ENCODE peak calls at places on chromosomes 5 and 9, in eight cellular contexts. W is HCT116, K is H1, O is kidney, F is A673, U is Caco-2, E is lower lobe of right lung, G is cardiac muscle cell. T is an unnamed sample. For H3K4me1, the result is how much of the 10 kb centered on the place peaks cover.

GRCh38 chr5:58012103-58012502 is 447.8 kb downstream of the PLK2 start:
- DNase-seq in W (no peak), K (no peak), O (no peak), F (no peak), U (no peak), E (no peak), G (no peak), T (no peak)

GRCh38 chr9:27817747-27818146 is 244.5 kb upstream of the C9orf72 start:
- DNase-seq in W (no peak), K (no peak), O (no peak), F (no peak), U (no peak), E (no peak), G (no peak), T (no peak)

GRCh38 chr5:176806137-176806536 is 4.2 kb upstream of the UNC5A start:
- DNase-seq in W (no peak), K (no peak), O (no peak), F (no peak), U (peak), E (no peak), G (peak), T (no peak)

GRCh38 chr5:158967566-158967965 is 132.2 kb downstream of the EBF1 start:
- DNase-seq in W (no peak), K (no peak), O (no peak), F (no peak), U (no peak), E (no peak), G (no peak), T (no peak)

GRCh38 chr5:120624021-120624563 is 160.0 kb downstream of the PRR16 start:
- DNase-seq in W (no peak), K (no peak), O (no peak), F (peak), U (no peak), E (no peak), G (no peak), T (no peak)

GRCh38 chr5:66796306-66797292 is 200.4 kb downstream of the MAST4 start:
- DNase-seq in W (no peak), K (no peak), O (no peak), F (peak), U (peak), E (no peak), G (no peak), T (no peak)

GRCh38 chr5:132481243-132482211 is 9.0 kb downstream of the IRF1 start:
- DNase-seq in W (no peak), K (no peak), O (no peak), F (no peak), U (no peak), E (no peak), G (no peak), T (no peak)

GRCh38 chr5:139693676-139694364 is 45.7 kb downstream of the CXXC5 start:
- DNase-seq in W (no peak), K (no peak), O (no peak), F (no peak), U (no peak), E (no peak), G (no peak), T (no peak)

GRCh38 chr9:98101868-98102273 is 17.2 kb downstream of the TRIM14 start:
- DNase-seq in W (no peak), K (no peak), O (peak), F (no peak), U (no peak), E (peak), G (no peak), T (no peak)

GRCh38 chr5:56357426-56357825 is 124.3 kb upstream of the ANKRD55 start:
- DNase-seq in W (no peak), K (no peak), O (no peak), F (no peak), U (peak), E (no peak), G (no peak), T (no peak)

GRCh38 chr5:35233121-35233520 is 2.8 kb upstream of the PRLR start:
- DNase-seq in W (no peak), K (no peak), O (no peak), F (no peak), U (no peak), E (no peak), G (peak), T (no peak)

GRCh38 chr5:137376127-137376526 is 123.0 kb downstream of the SPOCK1 start:
- DNase-seq in W (no peak), K (no peak), O (no peak), F (no peak), U (no peak), E (peak), G (peak), T (no peak)

GRCh38 chr9:34992376-34992951 is 2.9 kb downstream of the DNAJB5 start:
- DNase-seq in W (peak), K (no peak), O (peak), F (peak), U (no peak), E (no peak), G (no peak), T (peak)

GRCh38 chr5:82163459-82164108 is 114.6 kb downstream of the RPS23 start:
- DNase-seq in W (no peak), K (no peak), O (no peak), F (no peak), U (no peak), E (no peak), G (no peak), T (no peak)

GRCh38 chr9:131618071-131618479 is 72.8 kb downstream of the PRRT1B start:
- DNase-seq in W (no peak), K (no peak), O (no peak), F (peak), U (no peak), E (no peak), G (peak), T (peak)

GRCh38 chr9:137032893-137033292 is 1.0 kb upstream of the FUT7 start:
- DNase-seq in W (no peak), K (no peak), O (no peak), F (no peak), U (no peak), E (peak), G (no peak), T (peak)

GRCh38 chr5:133831506-133832224 is 136.8 kb downstream of the C5orf15 start:
- DNase-seq in W (no peak), K (no peak), O (peak), F (no peak), U (no peak), E (no peak), G (no peak), T (no peak)

GRCh38 chr9:98584059-98584458 is 124.7 kb downstream of the GABBR2 start:
- DNase-seq in W (no peak), K (no peak), O (no peak), F (no peak), U (no peak), E (no peak), G (no peak), T (no peak)

GRCh38 chr9:71778085-71778484 is 9.8 kb upstream of the CEMIP2 start:
- DNase-seq in W (no peak), K (no peak), O (no peak), F (no peak), U (no peak), E (no peak), G (no peak), T (no peak)

GRCh38 chr9:71780953-71781352 is 12.6 kb upstream of the CEMIP2 start:
- DNase-seq in W (no peak), K (no peak), O (no peak), F (no peak), U (no peak), E (no peak), G (no peak), T (no peak)

GRCh38 chr9:71783120-71783523 is 14.8 kb upstream of the CEMIP2 start:
- DNase-seq in W (no peak), K (no peak), O (peak), F (no peak), U (no peak), E (peak), G (no peak), T (no peak)

GRCh38 chr9:71781391-71781790 is 13.1 kb upstream of the CEMIP2 start:
- DNase-seq in W (no peak), K (no peak), O (no peak), F (no peak), U (no peak), E (no peak), G (no peak), T (no peak)
- H3K4me3 ChIP-seq in W (no peak), K (no peak), O (no peak), F (no peak), U (no peak), E (no peak), G (no peak), T (no peak)

DNA sequence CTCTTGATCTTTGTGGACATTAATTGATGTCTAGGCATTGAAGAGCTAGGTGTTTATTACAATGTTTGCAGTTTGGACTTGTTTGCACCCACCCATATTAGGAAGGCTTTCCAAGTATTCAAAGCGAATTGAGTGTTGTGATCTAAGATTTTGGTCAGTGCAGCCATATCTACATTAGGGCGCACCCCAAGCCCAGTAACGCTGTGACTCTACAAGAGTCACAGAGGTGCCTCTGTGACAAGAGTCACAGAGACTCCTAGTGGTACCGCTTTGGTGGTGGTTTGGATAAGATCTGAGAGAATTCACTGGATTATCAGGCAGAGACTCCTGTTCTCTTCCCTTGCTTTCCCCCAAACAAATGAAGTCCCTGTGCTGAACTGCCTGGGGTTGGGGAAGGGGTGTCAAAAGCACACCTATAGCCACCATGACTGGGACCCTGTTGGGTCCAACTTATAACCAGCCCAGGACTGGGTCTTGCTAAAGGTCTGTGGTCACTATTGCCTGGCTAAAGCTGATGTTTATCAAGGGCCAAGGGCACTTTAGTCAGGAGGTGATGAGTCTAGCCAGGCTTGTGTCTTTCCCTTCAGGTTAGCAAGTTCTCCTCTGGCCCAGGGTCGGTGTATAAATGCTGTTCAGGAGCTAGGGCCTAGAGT is 114.1 kb upstream of the RIOK2 start:
- DNase-seq in W (peak), K (peak), O (no peak), F (peak), U (peak), E (no peak), G (peak), T (no peak)
- TF ChIP-seq CTCF in W (peak), K (peak), O (no peak), F (peak), U (peak), E (no peak), G (peak), T (peak)

DNA sequence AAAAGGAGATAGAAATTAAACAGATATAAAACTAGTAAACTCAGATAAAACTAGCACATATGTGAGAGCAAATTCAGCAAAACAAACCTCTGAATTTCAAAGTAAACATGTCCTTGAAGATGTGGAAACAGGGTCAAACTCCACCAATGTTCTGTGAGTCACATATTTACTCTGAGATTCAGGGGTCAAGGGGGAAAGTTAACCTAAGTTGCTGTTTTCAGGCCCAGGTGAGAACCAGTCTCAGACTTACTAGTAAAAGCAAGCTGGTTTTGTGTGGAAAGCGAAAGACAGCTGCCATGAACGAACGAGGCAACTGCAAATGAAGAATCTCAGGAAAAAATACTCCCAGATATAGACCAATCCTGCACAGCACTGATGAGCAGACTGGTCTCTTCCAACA is 29.0 kb downstream of the PSMB7 start:
- DNase-seq in W (no peak), K (no peak), O (no peak), F (no peak), U (peak), E (no peak), G (no peak), T (no peak)
- H3K4me1 ChIP-seq in W (under half), K (under half), O (under half), F (under half), U (under half), E (under half), G (under half), T (under half)

DNA sequence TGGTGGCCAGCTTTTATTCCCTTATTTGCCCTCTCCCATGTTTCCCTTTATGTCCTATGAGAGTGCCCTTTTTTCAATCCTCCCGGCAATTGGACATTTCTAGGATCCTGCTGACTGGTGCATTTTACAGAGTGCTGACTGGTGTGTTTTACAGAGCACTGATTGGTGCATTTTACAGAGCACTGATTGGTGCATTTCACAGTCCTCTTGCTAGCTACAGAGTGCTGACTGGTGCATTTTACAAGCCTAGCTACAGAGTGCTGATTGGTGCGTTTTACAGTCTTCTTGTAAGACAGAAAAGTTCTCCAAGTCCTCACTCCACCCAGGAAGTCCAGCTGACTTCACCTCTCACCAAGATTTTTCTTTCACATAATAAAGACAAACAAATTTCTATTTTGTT is 15.4 kb upstream of the FANCC start:
- DNase-seq in W (no peak), K (no peak), O (no peak), F (no peak), U (no peak), E (no peak), G (no peak), T (no peak)
- H3K4me3 ChIP-seq in W (no peak), K (no peak), O (no peak), F (no peak), U (no peak), E (no peak), G (no peak), T (no peak)

DNA sequence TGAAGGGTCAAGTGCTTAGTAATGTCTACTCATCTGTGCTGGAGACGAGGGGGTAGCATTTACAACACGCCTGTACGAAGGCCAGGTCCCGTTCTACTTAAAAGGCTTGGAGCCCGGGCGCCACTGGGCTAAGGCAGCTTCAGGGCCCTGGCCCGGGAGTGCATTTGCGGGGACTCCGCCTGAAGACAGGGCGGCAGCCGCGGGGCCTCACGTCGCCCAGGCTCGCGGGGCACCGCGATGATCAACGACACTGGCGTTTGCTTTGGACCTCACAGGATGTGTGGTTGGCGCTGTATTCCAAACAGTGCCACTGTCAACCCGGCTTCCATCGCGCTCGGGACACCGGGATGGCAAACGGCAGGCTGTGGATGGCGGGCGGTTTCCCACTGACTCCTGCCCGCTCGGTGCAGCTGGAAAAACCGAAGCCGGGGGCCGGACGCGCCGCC is 1.1 kb upstream of the TENT4A start:
- DNase-seq in W (no peak), K (no peak), O (peak), F (peak), U (peak), E (peak), G (peak), T (peak)
- TF ChIP-seq CTCF in W (peak), K (no peak), O (no peak), F (no peak), U (no peak), E (no peak), G (no peak), T (no peak)

GRCh38 chr9:134366223-134367031 is 40.2 kb downstream of the RXRA start:
- DNase-seq in W (no peak), K (no peak), O (peak), F (peak), U (no peak), E (peak), G (no peak), T (peak)

GRCh38 chr9:134369416-134370212 is 43.4 kb downstream of the RXRA start:
- DNase-seq in W (no peak), K (no peak), O (no peak), F (no peak), U (no peak), E (no peak), G (no peak), T (no peak)

GRCh38 chr9:134368571-134368970 is 42.3 kb downstream of the RXRA start:
- DNase-seq in W (no peak), K (no peak), O (no peak), F (no peak), U (no peak), E (no peak), G (no peak), T (no peak)

GRCh38 chr9:134367061-134367460 is 40.8 kb downstream of the RXRA start:
- DNase-seq in W (no peak), K (no peak), O (no peak), F (no peak), U (no peak), E (no peak), G (no peak), T (no peak)

GRCh38 chr9:134367796-134368490 is 41.7 kb downstream of the RXRA start:
- DNase-seq in W (no peak), K (no peak), O (no peak), F (peak), U (no peak), E (no peak), G (no peak), T (no peak)
- H3K4me1 ChIP-seq in W (under half), K (under half), O (half or more), F (half or more), U (under half), E (half or more), G (under half), T (half or more)

GRCh38 chr5:172451771-172452197 is 2.5 kb downstream of the SH3PXD2B start:
- DNase-seq in W (no peak), K (no peak), O (no peak), F (peak), U (peak), E (no peak), G (no peak), T (peak)
- H3K4me3 ChIP-seq in W (no peak), K (no peak), O (no peak), F (no peak), U (no peak), E (peak), G (no peak), T (no peak)

T was measured in psoas muscle.